ENCODE peak calls at places on chromosome 7, in four cellular contexts. T is cardiac septum, Y is posterior cingulate gyrus, K is NCI-H1694. P is an unnamed sample.

GRCh38 chr7:79182283-79182682 is 271.2 kb downstream of the MAGI2 start:
- DNase-seq in T (no peak), Y (no peak), K (no peak), P (no peak)

GRCh38 chr7:23981758-23982157 is 271.7 kb downstream of the STK31 start:
- DNase-seq in T (no peak), Y (no peak), K (no peak), P (no peak)

GRCh38 chr7:117827861-117828260 is 45.4 kb downstream of the CTTNBP2 start:
- DNase-seq in T (no peak), Y (no peak), K (no peak), P (no peak)

GRCh38 chr7:151683615-151684407 is 164.1 kb upstream of the RHEB start:
- DNase-seq in T (no peak), Y (no peak), K (no peak), P (no peak)

GRCh38 chr7:14858410-14858809 is 44.1 kb downstream of the DGKB start:
- DNase-seq in T (no peak), Y (no peak), K (no peak), P (no peak)

GRCh38 chr7:139691253-139691781 is 86.5 kb downstream of the HIPK2 start:
- DNase-seq in T (peak), Y (no peak), K (no peak), P (no peak)

GRCh38 chr7:70734436-70734835 is 397.5 kb upstream of the GALNT17 start:
- DNase-seq in T (no peak), Y (no peak), K (no peak), P (no peak)

GRCh38 chr7:35366167-35367155 is 112.6 kb upstream of the TBX20 start:
- DNase-seq in T (no peak), Y (no peak), K (no peak), P (no peak)

GRCh38 chr7:50793115-50793946 is 10.6 kb upstream of the GRB10 start:
- DNase-seq in T (peak), Y (no peak), K (no peak), P (no peak)

GRCh38 chr7:64307254-64308018 is 6.3 kb upstream of the ZNF736 start:
- DNase-seq in T (peak), Y (peak), K (peak), P (peak)

GRCh38 chr7:94436018-94436604 is 41.4 kb downstream of the COL1A2 start:
- DNase-seq in T (no peak), Y (no peak), K (peak), P (peak)

GRCh38 chr7:108045669-108046068 is 42.7 kb upstream of the LAMB1 start:
- DNase-seq in T (no peak), Y (no peak), K (no peak), P (no peak)

GRCh38 chr7:4738711-4739527 is 36.5 kb upstream of the AP5Z1 start:
- DNase-seq in T (no peak), Y (no peak), K (no peak), P (no peak)

GRCh38 chr7:51263631-51264484 is 52.8 kb downstream of the COBL start:
- DNase-seq in T (no peak), Y (no peak), K (no peak), P (no peak)

P was measured in stimulated activated naive B cell treated with anti-CD40 and anti-IgM and Interleukin-4, amounts not matched to agents 10 μg/mL and 1 μg/mL and 100 μg/mL, for 72 hours.